ENCODE peak calls at places on chromosomes 5 and 9, in seven cellular contexts. H is body of pancreas, K is breast epithelium, X is lower leg skin, O is neural crest cell, W is tibial artery, U is AG09309. Z is an unnamed sample.

GRCh38 chr5:98503582-98503981 is 269.9 kb upstream of the RGMB start:
- DNase-seq in H (peak), K (no peak), O (no peak), X (no peak), W (no peak), U (no peak), Z (no peak)

GRCh38 chr9:73348485-73348884 is 196.8 kb downstream of the ANXA1 start:
- DNase-seq in X (no peak), K (no peak), U (no peak), H (no peak), O (no peak), W (no peak), Z (peak)

GRCh38 chr9:655875-656274 is 185.6 kb upstream of the DMRT1 start:
- DNase-seq in X (peak), K (peak), H (peak), O (no peak), W (peak), U (no peak), Z (no peak)

GRCh38 chr9:36345103-36345846 is 54.8 kb downstream of the RNF38 start:
- DNase-seq in W (no peak), U (no peak), X (no peak), H (no peak), O (no peak), K (no peak), Z (peak)

GRCh38 chr5:61815343-61815742 is 483.3 kb downstream of the ZSWIM6 start:
- DNase-seq in W (no peak), H (no peak), X (no peak), O (no peak), K (no peak), U (no peak), Z (no peak)

GRCh38 chr5:158756873-158757272 is 342.8 kb downstream of the EBF1 start:
- DNase-seq in O (no peak), U (no peak), H (no peak), X (no peak), W (no peak), K (no peak), Z (no peak)

GRCh38 chr9:87322840-87323635 is 174.6 kb upstream of the DAPK1 start:
- DNase-seq in W (no peak), O (no peak), K (no peak), X (no peak), U (peak), H (no peak), Z (no peak)

GRCh38 chr5:125484272-125485002 is 738.0 kb upstream of the ZNF608 start:
- DNase-seq in O (no peak), H (peak), K (peak), W (peak), U (peak), X (peak), Z (no peak)

GRCh38 chr5:141567513-141568117 is 51.2 kb downstream of the DIAPH1 start:
- DNase-seq in O (no peak), W (no peak), H (no peak), X (no peak), U (no peak), K (no peak), Z (no peak)

GRCh38 chr5:143893638-143894037 is 81.7 kb downstream of the HMHB1 start:
- DNase-seq in U (no peak), H (no peak), X (no peak), K (no peak), W (no peak), O (no peak), Z (no peak)

GRCh38 chr5:160923927-160924705 is 72.1 kb upstream of the ATP10B start:
- DNase-seq in U (no peak), O (no peak), W (no peak), X (peak), H (peak), K (peak), Z (no peak)

GRCh38 chr5:116487045-116487444 is 87.6 kb downstream of the SEMA6A start:
- DNase-seq in X (no peak), K (no peak), U (no peak), O (no peak), H (no peak), W (no peak), Z (no peak)

GRCh38 chr9:112184211-112184610 is 9.1 kb upstream of the SUSD1 start:
- DNase-seq in K (no peak), O (no peak), U (no peak), X (no peak), W (no peak), H (no peak), Z (no peak)

GRCh38 chr9:105069285-105070065 is 141.5 kb upstream of the ABCA1 start:
- DNase-seq in K (no peak), W (no peak), O (no peak), U (no peak), X (no peak), H (no peak), Z (no peak)

GRCh38 chr9:124029617-124030016 is 18.0 kb downstream of the LHX2 start:
- DNase-seq in U (no peak), H (no peak), K (no peak), X (no peak), W (no peak), O (no peak), Z (no peak)

GRCh38 chr5:78587081-78587774 is 61.3 kb downstream of the LHFPL2 start:
- DNase-seq in W (no peak), K (no peak), H (no peak), X (no peak), O (no peak), U (no peak), Z (no peak)

GRCh38 chr9:90112791-90113190 is 508.0 kb downstream of the GADD45G start:
- DNase-seq in W (no peak), U (no peak), O (no peak), X (no peak), H (no peak), K (no peak), Z (no peak)

GRCh38 chr9:3650994-3651622 is 125.3 kb upstream of the RFX3 start:
- DNase-seq in U (no peak), X (no peak), W (no peak), K (no peak), O (no peak), H (no peak), Z (no peak)

GRCh38 chr9:95381243-95381642 is 63.7 kb upstream of the FANCC start:
- DNase-seq in U (no peak), H (no peak), O (no peak), K (no peak), X (no peak), W (no peak), Z (no peak)

GRCh38 chr9:114532561-114533237 is 27.4 kb upstream of the WHRN start:
- DNase-seq in K (no peak), O (no peak), W (no peak), X (no peak), U (no peak), H (no peak), Z (no peak)

GRCh38 chr5:140967226-140967893 is 1.1 kb downstream of the PCDHAC2 start:
- DNase-seq in H (no peak), U (no peak), X (no peak), K (no peak), W (no peak), O (no peak), Z (no peak)

DNA sequence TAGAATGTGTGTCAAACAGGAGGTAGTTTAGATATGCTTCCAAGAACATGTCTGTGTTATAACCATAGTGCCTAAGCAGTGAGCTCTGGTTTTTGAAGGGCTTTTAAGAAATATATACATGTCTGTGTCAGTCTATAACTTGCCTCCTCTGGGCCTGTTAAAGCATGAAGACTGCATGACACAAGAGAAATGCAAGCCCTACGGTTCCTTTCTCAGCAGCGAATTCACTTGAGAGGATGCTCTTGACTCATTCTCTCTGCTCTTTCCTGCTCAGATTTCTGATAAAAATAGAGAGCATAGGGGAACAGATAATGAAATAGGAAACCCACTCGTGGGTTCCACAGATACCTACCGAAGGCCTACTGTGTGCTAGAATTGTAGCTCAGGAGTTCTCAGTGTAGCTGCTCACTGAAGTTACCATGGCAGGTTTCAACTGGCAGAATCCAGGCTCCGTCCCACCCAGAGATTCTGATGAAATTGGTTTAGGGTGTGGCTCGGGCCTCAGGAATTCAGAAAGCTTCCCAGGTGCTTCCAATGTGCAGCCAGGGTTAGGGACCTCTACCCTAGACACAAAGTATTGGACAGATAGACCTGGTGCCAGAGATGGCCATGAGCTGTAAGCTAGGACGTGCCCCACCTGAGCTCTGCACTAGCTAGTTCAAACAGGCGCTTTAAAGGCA is 52.5 kb downstream of the ARHGEF37 start:
- DNase-seq in H (no peak), X (no peak), U (no peak), K (no peak), W (peak), O (no peak), Z (no peak)
- TF ChIP-seq CTCF in H (no peak), X (no peak), U (no peak), K (no peak), W (no peak), O (no peak), Z (no peak)

DNA sequence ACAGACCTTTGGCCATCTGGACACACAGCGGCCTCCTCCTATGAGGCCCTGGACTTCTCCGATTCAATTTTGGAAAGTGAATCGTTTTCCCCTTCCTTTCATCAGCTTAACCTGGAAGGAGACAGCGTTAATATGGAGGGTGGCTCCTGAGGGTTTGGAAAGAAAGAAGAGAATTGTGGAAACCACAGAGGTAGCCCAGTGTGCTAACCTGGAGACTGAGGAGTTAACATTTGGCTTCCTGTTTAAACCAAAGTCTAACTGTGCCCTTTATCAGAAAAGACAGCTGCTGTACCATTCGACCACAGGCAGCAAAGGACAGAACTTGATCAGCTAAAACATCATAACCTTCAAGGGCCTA is 670 bp downstream of the IDNK start:
- DNase-seq in O (no peak), X (no peak), U (no peak), W (no peak), K (no peak), H (no peak), Z (no peak)
- TF ChIP-seq CTCF in O (no peak), X (no peak), U (no peak), W (no peak), K (no peak), H (no peak), Z (no peak)

DNA sequence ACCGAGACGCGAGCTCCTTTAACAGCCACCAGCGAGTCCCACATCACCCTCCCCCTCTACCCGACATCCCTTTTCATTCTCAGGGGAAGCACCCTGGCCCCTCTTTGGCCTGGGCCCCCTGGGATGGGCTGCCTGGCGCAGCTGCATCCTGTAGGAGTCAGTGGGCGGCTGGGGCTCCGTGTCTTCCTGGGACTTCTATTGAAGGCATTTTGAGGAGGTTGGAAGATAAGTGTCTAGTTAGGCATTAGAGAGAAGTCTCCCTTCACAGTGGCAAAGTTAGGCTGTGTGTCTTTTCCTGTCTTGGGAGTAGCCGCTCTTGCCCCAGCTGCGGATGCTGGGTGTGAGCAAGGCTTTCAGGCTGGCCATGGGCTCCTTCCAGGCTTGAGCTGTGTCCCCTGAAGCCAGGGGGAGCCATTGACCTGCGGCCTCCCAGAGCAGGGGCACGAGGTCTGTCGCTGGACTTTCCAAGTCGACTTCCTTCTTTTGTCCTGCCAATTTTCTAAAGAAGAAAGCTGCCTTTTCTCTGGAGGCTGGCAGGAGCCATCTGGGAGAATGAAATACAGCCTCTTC is 18.6 kb upstream of the NKD2 start:
- DNase-seq in U (no peak), X (peak), O (peak), W (peak), K (peak), H (no peak), Z (peak)
- TF ChIP-seq CTCF in U (no peak), X (no peak), O (no peak), W (no peak), K (peak), H (peak), Z (no peak)

GRCh38 chr9:23789529-23790254 is 36.3 kb downstream of the ELAVL2 start:
- DNase-seq in U (no peak), O (no peak), H (no peak), X (no peak), W (no peak), K (no peak), Z (no peak)

GRCh38 chr9:23783509-23783908 is 42.5 kb downstream of the ELAVL2 start:
- DNase-seq in O (no peak), U (no peak), H (no peak), W (no peak), K (no peak), X (no peak), Z (no peak)

GRCh38 chr9:23790341-23791260 is 35.4 kb downstream of the ELAVL2 start:
- DNase-seq in U (no peak), X (no peak), K (no peak), W (no peak), H (no peak), O (no peak), Z (no peak)

GRCh38 chr9:23781111-23781510 is 44.9 kb downstream of the ELAVL2 start:
- DNase-seq in W (no peak), K (no peak), X (no peak), H (no peak), O (no peak), U (no peak), Z (no peak)

GRCh38 chr9:23784962-23785361 is 41.1 kb downstream of the ELAVL2 start:
- DNase-seq in W (no peak), U (no peak), X (no peak), O (no peak), H (no peak), K (no peak), Z (no peak)
- TF ChIP-seq CTCF in W (no peak), U (no peak), X (no peak), O (no peak), H (no peak), K (no peak), Z (no peak)

DNA sequence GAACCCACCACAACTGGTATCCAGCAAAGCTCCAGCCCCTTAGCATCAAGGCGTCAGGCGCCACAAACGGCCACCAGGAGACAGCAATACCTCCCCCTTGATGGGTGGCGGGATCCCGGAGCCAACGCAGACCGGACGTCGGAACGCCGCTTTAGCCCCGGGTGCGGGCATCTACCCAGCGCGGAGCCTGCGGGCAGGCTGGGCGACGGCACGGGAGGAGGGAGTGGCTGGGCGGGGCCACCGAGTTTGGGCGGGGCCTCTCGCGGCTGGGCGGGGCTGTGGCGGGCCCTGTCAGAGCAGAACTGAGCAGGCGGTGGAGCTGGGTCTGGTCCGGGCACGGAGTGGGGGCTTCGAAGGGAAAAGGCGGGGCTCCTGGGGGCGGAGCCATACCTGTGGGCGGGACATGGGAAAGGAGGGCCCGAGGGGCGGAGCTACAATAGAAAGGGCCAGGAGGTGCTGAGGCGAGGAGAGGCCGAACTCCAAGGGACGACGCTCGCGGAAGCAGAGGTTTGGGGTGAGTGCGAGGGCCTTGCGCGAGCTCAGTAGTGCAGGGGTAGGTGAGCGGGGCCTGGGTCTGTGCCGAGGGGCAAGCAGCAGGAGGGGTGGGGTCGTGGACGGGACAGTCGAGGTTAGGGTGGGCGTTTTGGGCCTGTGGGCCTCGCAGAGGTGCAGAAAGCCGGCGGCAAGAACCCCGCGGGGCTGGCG is 40.2 kb upstream of the GARNL3 start:
- DNase-seq in H (peak), K (peak), W (peak), O (peak), U (no peak), X (peak), Z (peak)
- TF ChIP-seq CTCF in H (peak), K (peak), W (peak), O (peak), U (peak), X (no peak), Z (peak)

DNA sequence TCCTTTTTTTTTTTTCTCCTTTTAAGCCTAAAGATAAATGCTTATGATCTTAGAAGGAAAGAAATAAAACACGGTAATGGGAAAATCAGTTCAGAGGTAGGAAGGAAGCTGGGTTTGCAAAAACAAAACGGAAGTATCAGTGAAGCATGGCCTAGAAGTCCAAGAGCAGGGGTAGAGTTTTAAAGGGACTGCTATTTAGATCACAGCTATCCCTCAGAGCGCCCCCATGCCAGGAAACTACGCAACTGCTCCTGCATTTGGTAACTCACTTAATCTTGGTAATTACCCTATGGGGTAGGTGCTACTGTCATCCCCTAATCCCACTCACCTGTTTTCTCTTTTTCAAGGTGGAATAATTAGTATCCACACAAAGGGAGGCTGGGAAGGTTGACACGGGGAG is 16.0 kb downstream of the TLE1 start:
- DNase-seq in X (no peak), O (no peak), U (no peak), W (no peak), K (no peak), H (no peak), Z (no peak)
- TF ChIP-seq CTCF in X (no peak), O (no peak), U (no peak), W (no peak), K (no peak), H (no peak), Z (no peak)